ENCODE peak calls at places on chromosome 4, in eight cellular contexts. R is mesothelial cell of epicardium, P is fibroblast of lung, L is A549, Y is Calu3, W is IMR-90, K is K562, J is heart right ventricle. A is an unnamed sample.
A peak's percentile ranks its signal among the peaks of the same experiment; 100 is the strongest.

GRCh38 chr4:187602339-187603092 is 393.1 kb upstream of the ZFP42 start:
- DNase-seq in R (no peak), P (peak; percentile 21), L (no peak), Y (no peak), W (peak; percentile 43), K (no peak), J (no peak), A (no peak)

GRCh38 chr4:121380448-121381147 is at the start of gene QRFPR:
- DNase-seq in R (no peak), P (no peak), L (no peak), Y (peak; percentile 47), W (no peak), K (peak; percentile 6), J (peak; percentile 22), A (peak; percentile 38)

GRCh38 chr4:7187297-7187592 is 5.1 kb upstream of the SORCS2 start:
- DNase-seq in R (no peak), P (no peak), L (no peak), Y (no peak), W (no peak), K (no peak), J (no peak), A (no peak)

GRCh38 chr4:55993994-55994657 is 45.4 kb downstream of the CEP135 start:
- DNase-seq in R (no peak), P (no peak), L (no peak), Y (no peak), W (no peak), K (peak; percentile 4), J (no peak), A (no peak)

GRCh38 chr4:110442309-110442708 is 33.6 kb upstream of the ENPEP start:
- DNase-seq in R (no peak), P (no peak), L (no peak), Y (no peak), W (no peak), K (no peak), J (no peak), A (no peak)

GRCh38 chr4:47913858-47914218 is 545 bp downstream of the NFXL1 start:
- DNase-seq in R (peak; percentile 27), P (no peak), L (peak; percentile 6), Y (peak; percentile 33), W (no peak), K (peak; percentile 54), J (peak; percentile 44), A (peak; percentile 49)

GRCh38 chr4:2937146-2937857 is 25.9 kb downstream of the NOP14 start:
- DNase-seq in R (peak; percentile 18), P (no peak), L (no peak), Y (peak; percentile 81), W (no peak), K (no peak), J (no peak), A (no peak)

GRCh38 chr4:20017035-20017434 is 234.7 kb upstream of the SLIT2 start:
- DNase-seq in R (no peak), P (peak; percentile 67), L (no peak), Y (no peak), W (peak; percentile 85), K (no peak), J (no peak), A (no peak)

GRCh38 chr4:94011190-94011589 is 182.6 kb downstream of the ATOH1 start:
- DNase-seq in R (no peak), P (no peak), L (no peak), Y (no peak), W (no peak), K (peak; percentile 15), J (no peak), A (no peak)

GRCh38 chr4:167216783-167217182 is 17.5 kb downstream of the SPOCK3 start:
- DNase-seq in R (no peak), P (no peak), L (no peak), Y (no peak), W (no peak), K (no peak), J (no peak), A (no peak)
- TF ChIP-seq CTCF in R (no peak), P (no peak), L (no peak), Y (no peak), W (no peak), K (no peak), J (no peak), A (no peak)

GRCh38 chr4:182925298-182925738 is 8.1 kb upstream of the DCTD start:
- DNase-seq in R (no peak), P (peak; percentile 84), L (peak; percentile 27), Y (peak; percentile 72), W (peak; percentile 84), K (peak; percentile 90), J (peak; percentile 59), A (peak; percentile 57)

GRCh38 chr4:182924497-182924896 is 7.3 kb upstream of the DCTD start:
- DNase-seq in R (no peak), P (peak; percentile 45), L (no peak), Y (no peak), W (peak; percentile 92), K (no peak), J (no peak), A (no peak)

GRCh38 chr4:182929296-182929695 is 12.1 kb upstream of the DCTD start:
- DNase-seq in R (no peak), P (peak; percentile 66), L (no peak), Y (no peak), W (peak; percentile 97), K (no peak), J (no peak), A (no peak)

GRCh38 chr4:182927505-182927904 is 10.3 kb upstream of the DCTD start:
- DNase-seq in R (no peak), P (no peak), L (no peak), Y (no peak), W (no peak), K (no peak), J (no peak), A (no peak)

DNA sequence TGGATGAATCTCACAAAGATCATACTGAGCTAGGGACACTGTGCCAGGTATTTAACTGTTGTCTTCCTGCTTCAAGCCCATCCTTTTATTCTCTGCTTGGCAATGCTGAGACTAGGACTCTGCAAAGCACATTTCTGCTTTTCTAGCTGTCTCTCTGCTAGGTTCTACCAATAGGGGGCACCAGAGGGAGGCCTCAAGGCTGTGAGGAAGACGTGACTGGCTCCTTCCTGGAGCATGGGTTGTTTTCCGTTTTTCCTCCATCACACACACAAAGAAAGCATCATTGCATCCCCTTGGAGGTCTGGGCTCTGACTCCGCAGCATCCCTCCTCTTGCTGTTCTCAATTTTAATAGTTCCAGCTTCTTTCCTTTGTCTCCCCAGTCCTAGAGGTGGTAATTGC is 10.9 kb upstream of the DCTD start:
- DNase-seq in R (no peak), P (no peak), L (no peak), Y (no peak), W (no peak), K (peak; percentile 46), J (no peak), A (peak; percentile 32)
- TF ChIP-seq CTCF in R (peak; percentile 20), P (peak; percentile 26), L (no peak), Y (peak; percentile 25), W (peak; percentile 20), K (peak; percentile 44), J (no peak), A (peak; percentile 57)

GRCh38 chr4:106981431-106981830 is 54.7 kb downstream of the DKK2 start:
- DNase-seq in R (no peak), P (no peak), L (no peak), Y (no peak), W (no peak), K (no peak), J (no peak), A (no peak)

GRCh38 chr4:106982711-106983211 is 53.4 kb downstream of the DKK2 start:
- DNase-seq in R (no peak), P (no peak), L (no peak), Y (no peak), W (no peak), K (no peak), J (no peak), A (no peak)

DNA sequence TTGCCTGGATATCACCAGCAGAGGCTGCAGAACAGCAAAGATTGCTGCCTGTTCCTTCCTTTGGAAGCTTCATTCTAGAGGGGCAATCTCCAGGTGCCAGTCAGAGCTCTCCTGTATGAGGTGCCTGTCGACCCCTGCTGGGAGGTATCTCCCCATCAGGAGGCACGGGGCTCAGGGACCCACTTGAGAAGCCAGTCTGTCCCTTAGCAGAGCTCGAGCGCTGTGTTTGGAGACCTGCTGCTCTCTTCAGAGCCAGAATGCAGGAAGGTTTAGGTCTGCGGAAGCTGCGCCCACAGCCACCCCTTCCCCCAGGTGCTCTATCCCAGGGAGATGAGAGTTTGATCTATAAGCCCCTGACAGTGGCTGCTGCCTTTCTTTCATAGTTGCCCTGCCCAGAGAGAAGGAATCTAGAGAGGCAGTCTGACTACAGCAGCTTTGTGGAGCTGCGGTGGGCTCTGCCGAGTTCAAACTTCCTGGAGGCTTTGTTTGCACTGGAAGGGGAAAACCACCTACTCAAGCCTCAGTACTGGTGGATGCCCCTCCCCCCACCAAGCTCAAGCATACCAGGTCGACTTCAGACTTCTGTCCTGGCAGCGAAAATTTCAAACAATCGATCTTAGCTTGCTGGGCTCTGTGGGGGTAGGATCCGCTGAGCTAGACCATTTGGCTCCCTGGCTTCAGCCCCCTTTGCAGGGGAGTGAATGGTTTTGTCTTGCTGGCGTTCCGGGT is 57.9 kb downstream of the DKK2 start:
- DNase-seq in R (no peak), P (no peak), L (no peak), Y (peak; percentile 14), W (no peak), K (no peak), J (no peak), A (peak; percentile 10)
- TF ChIP-seq CTCF in R (no peak), P (no peak), L (no peak), Y (no peak), W (no peak), K (no peak), J (no peak), A (no peak)

GRCh38 chr4:184289179-184289535 is 71.5 kb upstream of the ENPP6 start:
- DNase-seq in R (no peak), P (no peak), L (no peak), Y (no peak), W (no peak), K (no peak), J (no peak), A (no peak)

GRCh38 chr4:184286346-184286745 is 68.7 kb upstream of the ENPP6 start:
- DNase-seq in R (no peak), P (no peak), L (no peak), Y (no peak), W (no peak), K (no peak), J (no peak), A (no peak)

GRCh38 chr4:184284742-184285141 is 67.1 kb upstream of the ENPP6 start:
- DNase-seq in R (no peak), P (no peak), L (no peak), Y (no peak), W (no peak), K (no peak), J (no peak), A (no peak)

GRCh38 chr4:184288451-184289178 is 70.9 kb upstream of the ENPP6 start:
- DNase-seq in R (no peak), P (no peak), L (no peak), Y (no peak), W (no peak), K (no peak), J (no peak), A (no peak)

DNA sequence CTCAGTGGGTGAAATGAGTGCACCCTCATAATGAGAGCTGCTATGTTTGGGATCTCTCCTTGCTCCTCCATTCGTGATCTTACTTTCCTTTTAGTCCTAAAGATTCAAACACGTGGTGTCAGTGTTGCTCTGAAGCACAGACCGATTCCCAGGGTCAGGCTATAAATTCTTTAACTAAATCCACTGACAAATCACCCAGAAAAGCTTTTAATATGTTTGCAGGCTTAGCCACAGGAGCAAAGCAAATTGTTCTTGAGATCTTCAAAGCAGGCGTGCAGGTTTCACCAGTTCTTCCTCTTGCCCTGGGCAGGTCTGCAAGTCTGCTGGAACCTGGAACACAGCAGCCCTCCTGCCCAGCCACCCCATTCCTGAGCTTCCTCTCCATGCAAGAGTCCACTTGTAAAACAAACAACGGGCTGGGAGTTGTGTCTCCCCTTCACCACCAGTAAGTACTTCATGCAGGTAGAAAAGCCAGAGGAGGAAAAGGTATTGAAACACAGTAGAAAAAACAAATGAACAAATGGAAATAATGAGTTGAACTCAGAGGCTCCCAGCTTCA is 70.1 kb upstream of the ENPP6 start:
- DNase-seq in R (no peak), P (peak; percentile 85), L (no peak), Y (peak; percentile 66), W (peak; percentile 68), K (no peak), J (no peak), A (no peak)
- TF ChIP-seq CTCF in R (no peak), P (peak; percentile 45), L (no peak), Y (no peak), W (peak; percentile 57), K (no peak), J (no peak), A (no peak)

A was measured in endothelial cell.